ENCODE peak calls at places on chromosomes 7 and 10, in six cellular contexts. One of them, this sample, is unnamed.

GRCh38 chr7:158530800-158531609 is 56.6 kb downstream of the PTPRN2 start:
- DNase-seq in left ventricle myocardium inferior: no peak
- DNase-seq in CD4-positive, alpha-beta T cell: no peak
- DNase-seq in CD8-positive, alpha-beta T cell: no peak
- DNase-seq in fibroblast of the aortic adventitia: no peak
- DNase-seq in thoracic aorta: no peak
- DNase-seq in this sample: no peak

GRCh38 chr10:43393606-43394360 is 15.2 kb downstream of the HNRNPF start:
- DNase-seq in left ventricle myocardium inferior: no peak
- DNase-seq in CD4-positive, alpha-beta T cell: no peak
- DNase-seq in CD8-positive, alpha-beta T cell: no peak
- DNase-seq in fibroblast of the aortic adventitia: no peak
- DNase-seq in thoracic aorta: no peak
- DNase-seq in this sample: no peak

GRCh38 chr7:108089381-108089780 is 40.8 kb downstream of the LAMB4 start:
- DNase-seq in left ventricle myocardium inferior: no peak
- DNase-seq in CD4-positive, alpha-beta T cell: no peak
- DNase-seq in CD8-positive, alpha-beta T cell: no peak
- DNase-seq in fibroblast of the aortic adventitia: no peak
- DNase-seq in thoracic aorta: no peak
- DNase-seq in this sample: no peak

GRCh38 chr7:11714205-11714604 is 117.8 kb downstream of the THSD7A start:
- DNase-seq in left ventricle myocardium inferior: no peak
- DNase-seq in CD4-positive, alpha-beta T cell: no peak
- DNase-seq in CD8-positive, alpha-beta T cell: no peak
- DNase-seq in fibroblast of the aortic adventitia: no peak
- DNase-seq in thoracic aorta: no peak
- DNase-seq in this sample: no peak

GRCh38 chr7:2701832-2702593 is 14.0 kb downstream of the AMZ1 start:
- DNase-seq in left ventricle myocardium inferior: peak; percentile 39
- DNase-seq in CD4-positive, alpha-beta T cell: no peak
- DNase-seq in CD8-positive, alpha-beta T cell: no peak
- DNase-seq in fibroblast of the aortic adventitia: peak; percentile 76
- DNase-seq in thoracic aorta: no peak
- DNase-seq in this sample: no peak

GRCh38 chr10:31317652-31318381 is 1.2 kb upstream of the ZEB1 start:
- DNase-seq in left ventricle myocardium inferior: no peak
- DNase-seq in CD4-positive, alpha-beta T cell: peak; percentile 58
- DNase-seq in CD8-positive, alpha-beta T cell: no peak
- DNase-seq in fibroblast of the aortic adventitia: no peak
- DNase-seq in thoracic aorta: no peak
- DNase-seq in this sample: no peak

GRCh38 chr10:80260295-80261243 is 28.9 kb downstream of the MAT1A start:
- DNase-seq in left ventricle myocardium inferior: no peak
- DNase-seq in CD4-positive, alpha-beta T cell: peak; percentile 10
- DNase-seq in CD8-positive, alpha-beta T cell: no peak
- DNase-seq in fibroblast of the aortic adventitia: peak; percentile 18
- DNase-seq in thoracic aorta: no peak
- DNase-seq in this sample: peak; percentile 54

GRCh38 chr7:26293569-26294308 is 2.1 kb downstream of the SNX10 start:
- DNase-seq in left ventricle myocardium inferior: no peak
- DNase-seq in CD4-positive, alpha-beta T cell: peak; percentile 15
- DNase-seq in CD8-positive, alpha-beta T cell: peak; percentile 59
- DNase-seq in fibroblast of the aortic adventitia: no peak
- DNase-seq in thoracic aorta: no peak
- DNase-seq in this sample: peak; percentile 79

GRCh38 chr10:132360766-132361447 is 28.9 kb downstream of the LRRC27 start:
- DNase-seq in left ventricle myocardium inferior: no peak
- DNase-seq in CD4-positive, alpha-beta T cell: no peak
- DNase-seq in CD8-positive, alpha-beta T cell: no peak
- DNase-seq in fibroblast of the aortic adventitia: no peak
- DNase-seq in thoracic aorta: no peak
- DNase-seq in this sample: no peak

GRCh38 chr10:81018898-81019890 is 481.5 kb downstream of the SH2D4B start:
- DNase-seq in left ventricle myocardium inferior: no peak
- DNase-seq in CD4-positive, alpha-beta T cell: no peak
- DNase-seq in CD8-positive, alpha-beta T cell: no peak
- DNase-seq in fibroblast of the aortic adventitia: peak; percentile 25
- DNase-seq in thoracic aorta: no peak
- DNase-seq in this sample: peak; percentile 33

GRCh38 chr10:6408799-6409198 is 171.3 kb downstream of the PRKCQ start:
- DNase-seq in left ventricle myocardium inferior: no peak
- DNase-seq in CD4-positive, alpha-beta T cell: no peak
- DNase-seq in CD8-positive, alpha-beta T cell: no peak
- DNase-seq in fibroblast of the aortic adventitia: no peak
- DNase-seq in thoracic aorta: no peak
- DNase-seq in this sample: no peak
- TF ChIP-seq CTCF in left ventricle myocardium inferior: no peak
- TF ChIP-seq CTCF in CD4-positive, alpha-beta T cell: no peak
- TF ChIP-seq CTCF in CD8-positive, alpha-beta T cell: no peak
- TF ChIP-seq CTCF in fibroblast of the aortic adventitia: peak; percentile 25
- TF ChIP-seq CTCF in thoracic aorta: no peak
- TF ChIP-seq CTCF in this sample: no peak

DNA sequence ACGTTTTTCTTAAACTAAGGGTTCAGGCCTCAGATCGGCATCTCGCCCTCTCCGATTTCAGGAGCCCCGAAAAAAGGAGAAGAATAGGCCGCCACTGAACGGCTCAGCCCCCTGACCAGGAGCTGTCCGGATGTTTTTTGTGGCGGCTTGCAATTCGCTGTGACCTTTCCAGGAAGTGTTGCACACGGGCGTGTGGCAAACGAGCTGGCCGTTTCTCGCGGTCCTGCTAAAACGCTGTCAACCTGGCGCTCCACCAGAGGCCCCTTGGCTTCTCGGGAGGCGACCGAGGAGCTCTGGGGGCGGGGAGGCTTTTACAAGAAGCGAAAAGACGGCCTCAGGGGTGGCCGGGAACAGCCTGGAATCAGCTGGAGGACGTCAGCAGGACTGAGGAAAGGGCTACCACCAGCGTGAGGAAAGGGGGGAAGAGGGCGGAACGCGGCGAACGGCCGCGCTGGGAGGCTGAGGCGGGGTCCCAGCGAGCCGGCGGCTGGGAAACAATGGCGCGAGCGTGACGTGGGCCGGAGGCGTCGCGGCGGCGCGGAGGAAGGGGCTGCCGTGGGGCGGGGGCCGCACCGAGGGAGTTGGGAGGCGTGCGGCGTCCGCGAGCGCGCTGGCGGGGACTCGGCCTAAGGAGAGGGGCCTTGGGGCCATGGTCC is 493 bp downstream of the NT5C2 start:
- DNase-seq in left ventricle myocardium inferior: peak; percentile 83
- DNase-seq in CD4-positive, alpha-beta T cell: peak; percentile 29
- DNase-seq in CD8-positive, alpha-beta T cell: peak; percentile 51
- DNase-seq in fibroblast of the aortic adventitia: peak; percentile 76
- DNase-seq in thoracic aorta: peak; percentile 46
- DNase-seq in this sample: peak; percentile 82
- TF ChIP-seq CTCF in left ventricle myocardium inferior: no peak
- TF ChIP-seq CTCF in CD4-positive, alpha-beta T cell: no peak
- TF ChIP-seq CTCF in CD8-positive, alpha-beta T cell: no peak
- TF ChIP-seq CTCF in fibroblast of the aortic adventitia: no peak
- TF ChIP-seq CTCF in thoracic aorta: no peak
- TF ChIP-seq CTCF in this sample: no peak

GRCh38 chr7:126805351-126805750 is 447.4 kb downstream of the GRM8 start:
- DNase-seq in left ventricle myocardium inferior: no peak
- DNase-seq in CD4-positive, alpha-beta T cell: no peak
- DNase-seq in CD8-positive, alpha-beta T cell: no peak
- DNase-seq in fibroblast of the aortic adventitia: no peak
- DNase-seq in thoracic aorta: no peak
- DNase-seq in this sample: no peak

GRCh38 chr7:126803990-126804389 is 448.8 kb downstream of the GRM8 start:
- DNase-seq in left ventricle myocardium inferior: no peak
- DNase-seq in CD4-positive, alpha-beta T cell: no peak
- DNase-seq in CD8-positive, alpha-beta T cell: no peak
- DNase-seq in fibroblast of the aortic adventitia: peak; percentile 31
- DNase-seq in thoracic aorta: no peak
- DNase-seq in this sample: no peak

GRCh38 chr7:126801738-126802137 is 451.0 kb downstream of the GRM8 start:
- DNase-seq in left ventricle myocardium inferior: no peak
- DNase-seq in CD4-positive, alpha-beta T cell: no peak
- DNase-seq in CD8-positive, alpha-beta T cell: no peak
- DNase-seq in fibroblast of the aortic adventitia: no peak
- DNase-seq in thoracic aorta: no peak
- DNase-seq in this sample: no peak

GRCh38 chr7:126804604-126805003 is 448.1 kb downstream of the GRM8 start:
- DNase-seq in left ventricle myocardium inferior: no peak
- DNase-seq in CD4-positive, alpha-beta T cell: no peak
- DNase-seq in CD8-positive, alpha-beta T cell: no peak
- DNase-seq in fibroblast of the aortic adventitia: no peak
- DNase-seq in thoracic aorta: no peak
- DNase-seq in this sample: no peak

DNA sequence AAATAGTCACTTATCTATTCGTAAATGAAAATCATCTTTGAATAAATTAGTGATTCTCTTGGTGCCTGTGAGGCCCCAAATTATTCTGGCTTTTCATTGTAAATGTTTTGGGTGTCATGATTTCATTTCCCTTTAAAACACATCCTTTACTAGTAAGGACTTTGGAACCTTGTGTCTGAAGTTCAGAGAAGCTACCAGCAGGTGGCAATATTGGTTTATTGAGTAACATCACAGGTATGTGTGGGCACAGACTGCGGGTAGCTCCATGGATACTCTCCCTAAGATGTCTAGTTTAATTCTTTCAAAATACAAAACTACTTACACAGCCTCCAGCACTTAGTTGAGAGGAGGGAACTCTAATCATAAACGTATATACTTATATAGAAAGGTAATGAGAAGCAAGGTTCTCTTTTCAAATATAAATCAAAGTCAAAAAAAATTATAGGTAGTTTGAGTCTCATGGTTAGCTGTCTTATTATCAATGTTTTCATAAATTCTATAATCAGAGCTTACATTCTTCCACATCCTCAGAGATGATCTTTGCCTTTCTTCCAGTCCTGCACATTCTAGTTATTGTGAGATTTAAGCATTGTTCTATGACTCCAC is 449.6 kb downstream of the GRM8 start:
- DNase-seq in left ventricle myocardium inferior: no peak
- DNase-seq in CD4-positive, alpha-beta T cell: peak; percentile 6
- DNase-seq in CD8-positive, alpha-beta T cell: no peak
- DNase-seq in fibroblast of the aortic adventitia: peak; percentile 77
- DNase-seq in thoracic aorta: no peak
- DNase-seq in this sample: peak; percentile 82
- TF ChIP-seq CTCF in left ventricle myocardium inferior: peak; percentile 68
- TF ChIP-seq CTCF in CD4-positive, alpha-beta T cell: peak; percentile 57
- TF ChIP-seq CTCF in CD8-positive, alpha-beta T cell: peak; percentile 49
- TF ChIP-seq CTCF in fibroblast of the aortic adventitia: peak; percentile 67
- TF ChIP-seq CTCF in thoracic aorta: peak; percentile 26
- TF ChIP-seq CTCF in this sample: peak; percentile 44

GRCh38 chr10:14742382-14742781 is 32.3 kb downstream of the FAM107B start:
- DNase-seq in left ventricle myocardium inferior: no peak
- DNase-seq in CD4-positive, alpha-beta T cell: no peak
- DNase-seq in CD8-positive, alpha-beta T cell: no peak
- DNase-seq in fibroblast of the aortic adventitia: no peak
- DNase-seq in thoracic aorta: no peak
- DNase-seq in this sample: no peak

GRCh38 chr10:14738011-14738510 is 36.6 kb downstream of the FAM107B start:
- DNase-seq in left ventricle myocardium inferior: no peak
- DNase-seq in CD4-positive, alpha-beta T cell: no peak
- DNase-seq in CD8-positive, alpha-beta T cell: no peak
- DNase-seq in fibroblast of the aortic adventitia: no peak
- DNase-seq in thoracic aorta: no peak
- DNase-seq in this sample: no peak

GRCh38 chr10:14742815-14743214 is 31.9 kb downstream of the FAM107B start:
- DNase-seq in left ventricle myocardium inferior: no peak
- DNase-seq in CD4-positive, alpha-beta T cell: no peak
- DNase-seq in CD8-positive, alpha-beta T cell: no peak
- DNase-seq in fibroblast of the aortic adventitia: no peak
- DNase-seq in thoracic aorta: no peak
- DNase-seq in this sample: peak; percentile 28

GRCh38 chr10:14736600-14737081 is 38.1 kb downstream of the FAM107B start:
- DNase-seq in left ventricle myocardium inferior: peak; percentile 33
- DNase-seq in CD4-positive, alpha-beta T cell: no peak
- DNase-seq in CD8-positive, alpha-beta T cell: no peak
- DNase-seq in fibroblast of the aortic adventitia: peak; percentile 38
- DNase-seq in thoracic aorta: no peak
- DNase-seq in this sample: peak; percentile 38

DNA sequence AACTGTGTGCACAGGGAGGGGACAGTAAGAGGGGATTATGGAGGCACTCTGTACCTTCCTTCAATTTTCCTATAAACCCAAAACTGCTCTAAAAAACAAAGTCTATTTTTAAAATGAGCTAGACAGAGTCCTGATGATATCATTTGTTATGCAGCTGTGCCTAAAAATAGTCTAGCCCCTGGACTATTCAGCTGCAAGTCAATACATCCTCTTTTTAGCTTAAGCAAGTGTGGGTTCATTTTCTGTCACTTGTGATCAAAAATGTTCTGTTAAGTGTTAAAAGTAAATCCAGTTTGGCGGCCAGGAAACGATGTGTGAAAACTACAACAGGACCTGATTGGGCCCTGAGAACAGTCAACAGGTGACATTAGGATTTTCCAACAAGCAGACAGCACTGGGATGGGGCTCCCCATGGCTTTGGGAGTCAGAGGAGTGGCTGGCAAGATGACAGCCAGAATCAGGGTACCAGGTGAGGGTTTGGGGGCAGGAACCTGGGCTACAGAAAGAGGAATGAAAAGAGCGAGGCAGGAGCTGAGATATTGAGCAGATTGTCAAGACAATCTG is 33.9 kb downstream of the FAM107B start:
- DNase-seq in left ventricle myocardium inferior: no peak
- DNase-seq in CD4-positive, alpha-beta T cell: no peak
- DNase-seq in CD8-positive, alpha-beta T cell: no peak
- DNase-seq in fibroblast of the aortic adventitia: no peak
- DNase-seq in thoracic aorta: no peak
- DNase-seq in this sample: peak; percentile 60
- TF ChIP-seq CTCF in left ventricle myocardium inferior: no peak
- TF ChIP-seq CTCF in CD4-positive, alpha-beta T cell: no peak
- TF ChIP-seq CTCF in CD8-positive, alpha-beta T cell: no peak
- TF ChIP-seq CTCF in fibroblast of the aortic adventitia: no peak
- TF ChIP-seq CTCF in thoracic aorta: no peak
- TF ChIP-seq CTCF in this sample: no peak

GRCh38 chr7:64636386-64636785 is 29.5 kb upstream of the ZNF107 start:
- DNase-seq in left ventricle myocardium inferior: no peak
- DNase-seq in CD4-positive, alpha-beta T cell: no peak
- DNase-seq in CD8-positive, alpha-beta T cell: no peak
- DNase-seq in fibroblast of the aortic adventitia: no peak
- DNase-seq in thoracic aorta: no peak
- DNase-seq in this sample: no peak

GRCh38 chr7:64640504-64640903 is 25.4 kb upstream of the ZNF107 start:
- DNase-seq in left ventricle myocardium inferior: no peak
- DNase-seq in CD4-positive, alpha-beta T cell: no peak
- DNase-seq in CD8-positive, alpha-beta T cell: no peak
- DNase-seq in fibroblast of the aortic adventitia: no peak
- DNase-seq in thoracic aorta: no peak
- DNase-seq in this sample: no peak

GRCh38 chr7:64639267-64640001 is 26.5 kb upstream of the ZNF107 start:
- DNase-seq in left ventricle myocardium inferior: no peak
- DNase-seq in CD4-positive, alpha-beta T cell: no peak
- DNase-seq in CD8-positive, alpha-beta T cell: no peak
- DNase-seq in fibroblast of the aortic adventitia: no peak
- DNase-seq in thoracic aorta: no peak
- DNase-seq in this sample: no peak

GRCh38 chr7:64638822-64639221 is 27.1 kb upstream of the ZNF107 start:
- DNase-seq in left ventricle myocardium inferior: no peak
- DNase-seq in CD4-positive, alpha-beta T cell: no peak
- DNase-seq in CD8-positive, alpha-beta T cell: no peak
- DNase-seq in fibroblast of the aortic adventitia: no peak
- DNase-seq in thoracic aorta: no peak
- DNase-seq in this sample: no peak

GRCh38 chr7:64637521-64638445 is 28.1 kb upstream of the ZNF107 start:
- DNase-seq in left ventricle myocardium inferior: no peak
- DNase-seq in CD4-positive, alpha-beta T cell: no peak
- DNase-seq in CD8-positive, alpha-beta T cell: no peak
- DNase-seq in fibroblast of the aortic adventitia: no peak
- DNase-seq in thoracic aorta: no peak
- DNase-seq in this sample: no peak
- TF ChIP-seq CTCF in left ventricle myocardium inferior: no peak
- TF ChIP-seq CTCF in CD4-positive, alpha-beta T cell: no peak
- TF ChIP-seq CTCF in CD8-positive, alpha-beta T cell: no peak
- TF ChIP-seq CTCF in fibroblast of the aortic adventitia: no peak
- TF ChIP-seq CTCF in thoracic aorta: no peak
- TF ChIP-seq CTCF in this sample: no peak

This sample was measured in GM20000.